ENCODE peak calls at places on chromosomes 12 and 14, in seven cellular contexts. D is sigmoid colon, K is GM23338, V is stomach, Q is transverse colon, J is HCT116, R is esophagus muscularis mucosa. S is an unnamed sample.

GRCh38 chr12:77724367-77724957 is 106.2 kb upstream of the NAV3 start:
- DNase-seq in Q (no peak), D (no peak), J (peak), V (no peak), R (no peak), K (peak), S (no peak)

GRCh38 chr12:99455350-99456037 is 192.1 kb upstream of the GARIN6 start:
- DNase-seq in Q (no peak), K (peak), D (no peak), R (no peak), J (peak), V (no peak), S (no peak)

GRCh38 chr12:19744760-19745218 is 305.5 kb downstream of the AEBP2 start:
- DNase-seq in J (no peak), K (no peak), V (no peak), R (no peak), D (no peak), Q (no peak), S (no peak)

GRCh38 chr12:49979061-49979586 is 6.4 kb downstream of the AQP6 start:
- DNase-seq in R (no peak), V (no peak), Q (no peak), J (no peak), D (no peak), K (no peak), S (no peak)

GRCh38 chr12:94873368-94874085 is 130.0 kb downstream of the NDUFA12 start:
- DNase-seq in K (peak), V (peak), R (peak), J (no peak), Q (peak), D (no peak), S (peak)

GRCh38 chr14:73227812-73228781 is 9.2 kb upstream of the PAPLN start:
- DNase-seq in V (no peak), J (no peak), R (no peak), K (peak), Q (peak), D (peak), S (no peak)

GRCh38 chr12:62799126-62799736 is 135.7 kb downstream of the PPM1H start:
- DNase-seq in D (no peak), R (no peak), V (peak), K (peak), Q (peak), J (peak), S (no peak)

GRCh38 chr12:106195638-106196037 is 52.2 kb downstream of the CKAP4 start:
- DNase-seq in Q (peak), K (no peak), D (peak), V (peak), J (no peak), R (peak), S (no peak)

GRCh38 chr14:32507029-32507984 is 178.2 kb downstream of the AKAP6 start:
- DNase-seq in J (peak), V (no peak), R (no peak), Q (no peak), K (no peak), D (no peak), S (no peak)

GRCh38 chr12:12791756-12792346 is 6.4 kb downstream of the APOLD1 start:
- DNase-seq in Q (no peak), J (no peak), V (no peak), K (peak), D (peak), R (no peak), S (no peak)

GRCh38 chr12:113940929-113941486 is 25.1 kb downstream of the RBM19 start:
- DNase-seq in R (no peak), K (no peak), V (no peak), Q (no peak), J (no peak), D (no peak), S (no peak)

GRCh38 chr14:74018029-74018703 is 922 bp downstream of the ENTPD5 start:
- DNase-seq in K (no peak), V (no peak), D (no peak), J (no peak), Q (no peak), R (no peak), S (no peak)

GRCh38 chr12:66397574-66397973 is 95.3 kb downstream of the HELB start:
- DNase-seq in Q (no peak), K (no peak), D (no peak), V (no peak), J (no peak), R (no peak), S (no peak)

GRCh38 chr12:4046150-4046845 is 173.1 kb upstream of the PARP11 start:
- DNase-seq in R (peak), K (no peak), J (no peak), D (no peak), V (no peak), Q (peak), S (no peak)

GRCh38 chr14:104238424-104239184 is 100.2 kb downstream of the KIF26A start:
- DNase-seq in Q (no peak), J (no peak), K (no peak), D (peak), V (peak), R (no peak), S (no peak)

GRCh38 chr12:77406131-77406905 is 340.9 kb upstream of the E2F7 start:
- DNase-seq in K (no peak), R (no peak), V (no peak), D (no peak), Q (no peak), J (no peak), S (no peak)

GRCh38 chr14:99715266-99716000 is 31.3 kb downstream of the CYP46A1 start:
- DNase-seq in K (no peak), D (no peak), V (no peak), Q (no peak), J (no peak), R (peak), S (no peak)

GRCh38 chr14:25042362-25043299 is 7.3 kb downstream of the STXBP6 start:
- DNase-seq in R (no peak), J (no peak), Q (peak), V (no peak), K (peak), D (no peak), S (no peak)

GRCh38 chr12:57889541-57889989 is 43.0 kb upstream of the CTDSP2 start:
- DNase-seq in K (no peak), Q (peak), J (no peak), D (peak), V (no peak), R (no peak), S (no peak)
- TF ChIP-seq POLR2AphosphoS5 in K (no peak), Q (peak), J (no peak), D (peak), V (peak), R (peak), S (no peak)

DNA sequence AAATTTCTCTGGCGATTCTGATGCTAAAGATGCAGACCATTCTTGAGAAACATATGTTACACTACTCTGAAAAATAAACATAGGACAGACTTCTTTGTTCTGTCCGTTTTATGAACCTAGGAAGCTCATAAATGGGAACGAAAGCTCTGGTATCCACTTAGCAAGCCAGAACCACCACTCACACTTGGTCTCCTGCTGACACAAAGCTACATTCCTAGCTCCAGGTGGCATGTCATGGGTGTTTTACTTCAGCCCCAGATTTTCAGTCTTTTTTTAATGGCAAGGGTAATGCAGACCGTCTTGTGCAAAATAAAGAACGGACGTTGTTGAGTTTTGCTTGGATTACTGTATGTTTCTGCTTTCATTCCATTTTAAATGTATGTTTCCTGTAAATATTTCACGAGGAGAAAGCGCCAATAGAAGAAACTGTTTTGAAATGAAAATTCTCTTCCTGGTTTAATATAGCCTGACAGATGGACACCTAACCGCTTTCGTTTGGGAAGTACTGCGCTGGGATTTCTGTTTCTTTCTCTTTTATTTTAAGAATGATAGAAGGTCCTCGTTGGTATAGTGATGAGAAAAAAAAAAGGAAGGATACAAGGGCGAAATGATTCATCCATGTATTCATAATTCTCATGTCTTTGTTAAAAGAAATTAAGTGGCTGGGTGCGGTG is 820 bp upstream of the COQ5 start:
- DNase-seq in K (peak), V (peak), R (no peak), D (no peak), J (peak), Q (peak), S (no peak)
- TF ChIP-seq POLR2AphosphoS5 in K (no peak), V (no peak), R (no peak), D (peak), J (peak), Q (peak), S (no peak)

DNA sequence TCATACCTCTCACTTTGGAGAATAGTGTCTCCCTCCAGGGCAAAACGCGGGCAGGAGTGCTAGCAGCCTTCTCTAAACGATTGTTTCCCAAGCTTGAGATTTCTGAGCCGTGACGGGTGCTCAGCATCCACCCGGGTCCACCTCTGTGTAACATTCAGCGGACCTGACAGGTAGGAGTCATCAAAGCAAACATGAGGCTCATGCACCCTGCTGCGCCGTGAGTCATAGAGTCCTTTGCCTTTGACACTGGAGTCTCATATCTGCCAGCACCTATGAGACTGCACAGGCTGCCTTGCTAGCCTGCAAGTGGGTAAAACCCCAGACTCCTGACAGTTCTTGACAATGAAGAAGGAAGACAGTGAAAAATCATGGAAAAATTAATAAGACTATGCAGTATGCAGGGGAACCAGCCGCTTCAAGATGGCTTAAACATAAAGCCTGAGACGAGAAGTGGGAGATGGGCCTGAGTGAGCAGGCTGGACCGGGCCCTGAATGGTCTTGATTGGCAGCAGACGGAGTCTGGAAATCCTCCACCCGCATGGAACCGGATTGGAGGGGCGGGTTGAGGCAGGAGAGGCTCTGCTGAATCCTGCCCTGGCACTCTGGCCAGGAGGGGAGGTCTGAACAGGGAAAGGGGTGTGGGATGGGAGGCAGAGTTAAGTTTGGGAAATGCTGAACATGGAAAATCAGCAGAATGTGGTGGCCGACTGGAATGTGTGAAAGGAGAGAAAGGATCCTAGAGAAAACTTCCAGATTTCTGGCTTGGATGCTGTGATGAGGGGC is 54.2 kb downstream of the LGMN start:
- DNase-seq in D (peak), R (no peak), Q (no peak), J (peak), K (no peak), V (no peak), S (no peak)
- TF ChIP-seq POLR2AphosphoS5 in D (peak), R (no peak), Q (no peak), J (peak), K (no peak), V (no peak), S (no peak)

GRCh38 chr14:68368850-68369249 is 424.0 kb downstream of the ZFP36L1 start:
- DNase-seq in D (no peak), R (no peak), J (no peak), Q (no peak), V (no peak), K (no peak), S (no peak)
- TF ChIP-seq POLR2AphosphoS5 in D (no peak), R (no peak), J (no peak), Q (no peak), V (no peak), K (no peak), S (no peak)

DNA sequence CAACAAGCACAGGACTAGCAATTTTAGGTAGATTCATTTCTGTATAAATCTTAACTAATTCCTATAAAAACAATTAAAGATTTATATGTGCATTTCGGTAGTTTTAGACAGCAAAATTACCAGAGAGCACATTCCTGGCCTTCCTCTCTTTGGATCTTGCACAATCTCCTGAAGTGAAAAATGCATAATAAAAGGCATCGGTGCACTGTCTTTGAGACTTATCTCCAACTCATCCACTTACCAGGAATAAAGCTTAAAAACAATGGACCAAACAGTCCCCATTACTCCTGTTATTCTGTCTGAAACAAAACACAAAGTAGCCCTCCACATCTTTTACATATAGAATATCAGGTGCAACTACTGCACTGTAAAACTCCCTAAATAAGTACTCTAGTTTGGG is 69.3 kb downstream of the HECTD1 start:
- DNase-seq in V (no peak), R (no peak), D (no peak), Q (no peak), J (no peak), K (no peak), S (no peak)
- TF ChIP-seq POLR2AphosphoS5 in V (no peak), R (no peak), D (no peak), Q (no peak), J (no peak), K (no peak), S (no peak)

GRCh38 chr14:69043007-69043444 is 63.9 kb upstream of the ACTN1 start:
- DNase-seq in V (peak), K (no peak), J (no peak), Q (peak), D (no peak), R (no peak), S (no peak)
- TF ChIP-seq POLR2AphosphoS5 in V (peak), K (no peak), J (no peak), Q (no peak), D (peak), R (peak), S (no peak)

GRCh38 chr14:75202671-75203070 is 26.3 kb upstream of the TMED10 start:
- DNase-seq in R (no peak), Q (no peak), V (no peak), K (no peak), J (no peak), D (no peak), S (no peak)

GRCh38 chr14:75197338-75197737 is 20.9 kb upstream of the TMED10 start:
- DNase-seq in D (no peak), J (no peak), V (no peak), R (no peak), K (no peak), Q (no peak), S (no peak)

GRCh38 chr14:75201087-75201486 is 24.7 kb upstream of the TMED10 start:
- DNase-seq in Q (no peak), V (peak), K (no peak), J (no peak), D (no peak), R (no peak), S (no peak)

GRCh38 chr14:75198291-75198933 is 22.0 kb upstream of the TMED10 start:
- DNase-seq in D (no peak), J (no peak), R (no peak), Q (peak), K (no peak), V (peak), S (no peak)

DNA sequence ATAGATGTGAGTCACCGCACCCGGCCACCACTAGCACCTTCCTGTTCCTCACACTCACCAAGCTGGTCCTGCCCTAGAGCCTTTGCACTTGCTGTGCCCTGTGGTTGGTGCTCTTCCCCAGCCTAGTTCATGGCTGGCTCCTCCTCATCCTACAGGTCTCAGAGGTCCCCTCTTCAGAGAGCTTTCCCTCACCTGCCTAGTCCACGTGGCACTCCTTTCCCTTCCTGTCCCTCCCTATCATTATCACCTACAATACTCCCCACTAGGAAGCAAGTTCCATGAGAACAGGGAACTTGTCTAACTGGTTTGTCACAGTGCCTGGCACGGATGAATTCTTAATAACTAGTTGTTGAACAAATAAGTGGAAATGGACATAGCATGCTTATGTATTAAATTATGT is 24.0 kb upstream of the TMED10 start:
- DNase-seq in K (no peak), R (no peak), D (no peak), Q (peak), J (peak), V (peak), S (no peak)
- TF ChIP-seq POLR2AphosphoS5 in K (no peak), R (no peak), D (no peak), Q (peak), J (no peak), V (no peak), S (no peak)